ENCODE peak calls at places on chromosomes 6 and 20, in four cellular contexts. L, Q, U and C are unnamed samples. For H3K36me3 and H3K4me1, the result is how much of the 10 kb centered on the place peaks cover.

GRCh38 chr6:36682328-36683144 is 4.0 kb downstream of the CDKN1A start:
- DNase-seq in L (no peak), Q (no peak), U (peak), C (no peak)

GRCh38 chr6:120357447-120357846 is 976.8 kb downstream of the TBC1D32 start:
- DNase-seq in L (no peak), Q (no peak), U (no peak), C (no peak)

GRCh38 chr6:4851035-4851434 is 74.8 kb downstream of the CDYL start:
- DNase-seq in L (no peak), Q (no peak), U (no peak), C (no peak)

GRCh38 chr6:132060591-132060990 is 109.4 kb upstream of the CCN2 start:
- DNase-seq in L (no peak), Q (no peak), U (peak), C (peak)

GRCh38 chr20:62258499-62259293 is 20.4 kb downstream of the OSBPL2 start:
- DNase-seq in L (no peak), Q (no peak), U (no peak), C (no peak)

GRCh38 chr6:119273799-119274595 is 75.6 kb downstream of the MAN1A1 start:
- DNase-seq in L (no peak), Q (no peak), U (no peak), C (no peak)

GRCh38 chr20:13422637-13423036 is 201.6 kb downstream of the ISM1 start:
- DNase-seq in L (no peak), Q (no peak), U (peak), C (peak)

GRCh38 chr6:75337805-75338204 is 53.2 kb upstream of the TMEM30A start:
- DNase-seq in L (no peak), Q (no peak), U (no peak), C (no peak)

GRCh38 chr6:150932976-150933375 is 67.5 kb downstream of the MTHFD1L start:
- DNase-seq in L (no peak), Q (no peak), U (no peak), C (no peak)

GRCh38 chr6:36289281-36290018 is 19.6 kb downstream of the PNPLA1 start:
- DNase-seq in L (no peak), Q (peak), U (no peak), C (no peak)

GRCh38 chr6:157220485-157220884 is 102.8 kb downstream of the TMEM242 start:
- DNase-seq in L (no peak), Q (no peak), U (no peak), C (no peak)

GRCh38 chr20:2133318-2134183 is 31.9 kb downstream of the STK35 start:
- DNase-seq in L (no peak), Q (no peak), U (no peak), C (no peak)

GRCh38 chr6:149236584-149236983 is 80.9 kb upstream of the TAB2 start:
- DNase-seq in L (no peak), Q (no peak), U (no peak), C (no peak)

GRCh38 chr6:11410539-11411307 is 126.8 kb upstream of the TMEM170B start:
- DNase-seq in L (no peak), Q (no peak), U (no peak), C (no peak)

GRCh38 chr20:32970973-32971300 is 33.3 kb downstream of the SUN5 start:
- DNase-seq in L (no peak), Q (no peak), U (no peak), C (no peak)

GRCh38 chr6:108796875-108797274 is 51.3 kb upstream of the ARMC2 start:
- DNase-seq in L (no peak), Q (no peak), U (no peak), C (no peak)

GRCh38 chr20:17490501-17490900 is 40.7 kb downstream of the BFSP1 start:
- DNase-seq in L (no peak), Q (no peak), U (no peak), C (no peak)

GRCh38 chr20:37564388-37565133 is 36.9 kb upstream of the BLCAP start:
- DNase-seq in L (peak), Q (no peak), U (peak), C (no peak)

GRCh38 chr6:137588472-137588871 is 94.3 kb upstream of the OLIG3 start:
- DNase-seq in L (no peak), Q (no peak), U (peak), C (no peak)

GRCh38 chr6:142336183-142336582 is 34.4 kb downstream of the ADGRG6 start:
- DNase-seq in L (no peak), Q (no peak), U (no peak), C (no peak)

GRCh38 chr6:142334294-142334693 is 32.5 kb downstream of the ADGRG6 start:
- DNase-seq in L (no peak), Q (no peak), U (no peak), C (no peak)

GRCh38 chr6:142333431-142333830 is 31.6 kb downstream of the ADGRG6 start:
- DNase-seq in L (no peak), Q (no peak), U (no peak), C (no peak)

GRCh38 chr6:142336787-142337186 is 35.0 kb downstream of the ADGRG6 start:
- DNase-seq in L (no peak), Q (no peak), U (no peak), C (no peak)

GRCh38 chr6:142335415-142335814 is 33.6 kb downstream of the ADGRG6 start:
- DNase-seq in L (no peak), Q (no peak), U (no peak), C (no peak)
- H3K36me3 ChIP-seq in L (under half), Q (under half), U (under half), C (under half)

GRCh38 chr6:144344651-144345050 is 59.5 kb downstream of the UTRN start:
- DNase-seq in L (no peak), Q (no peak), U (no peak), C (no peak)
- H3K4me1 ChIP-seq in L (under half), Q (under half), U (half or more), C (half or more)

GRCh38 chr6:30494275-30494990 is 5.1 kb downstream of the HLA-E start:
- DNase-seq in L (no peak), Q (no peak), U (no peak), C (no peak)
- TF ChIP-seq TCF7L2 in L (no peak), Q (no peak), U (no peak), C (no peak)

DNA sequence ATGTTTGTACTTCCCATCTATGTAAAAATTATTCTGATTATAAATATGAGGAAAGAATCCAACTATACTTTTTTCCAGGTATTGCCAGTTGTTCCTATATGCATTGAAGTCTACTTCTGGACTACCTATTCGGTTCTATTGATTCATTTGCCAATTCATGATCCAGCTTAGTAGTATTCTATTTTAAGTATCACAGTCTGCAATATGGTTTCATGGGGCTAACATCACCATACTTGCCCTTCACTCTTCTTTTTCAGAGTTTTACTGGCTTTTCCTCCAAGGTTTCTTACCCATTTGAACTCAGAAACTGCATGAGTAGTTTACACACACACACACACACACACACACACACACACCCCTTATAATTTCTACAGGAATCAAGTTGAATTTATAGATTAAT is 34.5 kb downstream of the NUDT3 start:
- DNase-seq in L (no peak), Q (no peak), U (no peak), C (no peak)
- H3K36me3 ChIP-seq in L (under half), Q (under half), U (under half), C (under half)

GRCh38 chr20:57252559-57253162 is 13.8 kb downstream of the BMP7 start:
- DNase-seq in L (no peak), Q (no peak), U (no peak), C (no peak)

GRCh38 chr20:57256205-57256604 is 10.2 kb downstream of the BMP7 start:
- DNase-seq in L (no peak), Q (no peak), U (no peak), C (no peak)

GRCh38 chr20:57256908-57257307 is 9.5 kb downstream of the BMP7 start:
- DNase-seq in L (no peak), Q (no peak), U (no peak), C (no peak)

GRCh38 chr20:57258055-57258454 is 8.4 kb downstream of the BMP7 start:
- DNase-seq in L (no peak), Q (no peak), U (no peak), C (no peak)

GRCh38 chr20:57255183-57255582 is 11.3 kb downstream of the BMP7 start:
- DNase-seq in L (no peak), Q (no peak), U (no peak), C (no peak)
- H3K4me1 ChIP-seq in L (under half), Q (under half), U (under half), C (under half)